ENCODE peak calls at places on chromosomes 2 and 18, in five cellular contexts. B is H7, P is endothelial cell, D is NCI-H2029, C is activated B cell treated with CpG ODN at 0.5 μM for 24 hours. V is an unnamed sample.

GRCh38 chr2:222440670-222441422 is 16.5 kb downstream of the SGPP2 start:
- DNase-seq in B (no peak), P (no peak), D (no peak), C (no peak), V (no peak)

GRCh38 chr2:230627806-230628724 is 84.6 kb upstream of the CAB39 start:
- DNase-seq in B (no peak), P (no peak), D (peak; percentile 58), C (no peak), V (no peak)

GRCh38 chr2:28317390-28317789 is 75.3 kb upstream of the FOSL2 start:
- DNase-seq in B (no peak), P (no peak), D (no peak), C (no peak), V (no peak)

GRCh38 chr2:70440621-70441020 is 113.0 kb downstream of the TGFA start:
- DNase-seq in B (no peak), P (no peak), D (no peak), C (no peak), V (no peak)

GRCh38 chr2:205678743-205679142 is 3.6 kb upstream of the NRP2 start:
- DNase-seq in B (no peak), P (no peak), D (no peak), C (no peak), V (no peak)

GRCh38 chr2:98541906-98542305 is 66.4 kb downstream of the COA5 start:
- DNase-seq in B (no peak), P (no peak), D (no peak), C (no peak), V (peak; percentile 64)

GRCh38 chr2:26172866-26173595 is at the start of gene GAREM2:
- DNase-seq in B (peak; percentile 99), P (no peak), D (no peak), C (no peak), V (no peak)

GRCh38 chr2:160294339-160294803 is 94.3 kb upstream of the ITGB6 start:
- DNase-seq in B (no peak), P (no peak), D (no peak), C (no peak), V (no peak)

GRCh38 chr2:11100976-11101375 is 54.3 kb upstream of the SLC66A3 start:
- DNase-seq in B (no peak), P (no peak), D (no peak), C (no peak), V (no peak)

GRCh38 chr2:197101519-197101918 is 175.0 kb upstream of the PGAP1 start:
- DNase-seq in B (no peak), P (no peak), D (no peak), C (no peak), V (no peak)

GRCh38 chr2:196925768-196926561 is 542 bp downstream of the PGAP1 start:
- DNase-seq in B (peak; percentile 64), P (peak; percentile 25), D (peak; percentile 11), C (peak; percentile 21), V (peak; percentile 38)

GRCh38 chr2:55751966-55752365 is 58.3 kb upstream of the PNPT1 start:
- DNase-seq in B (no peak), P (no peak), D (no peak), C (no peak), V (no peak)

GRCh38 chr18:23134780-23135678 is at the start of gene CABLES1:
- DNase-seq in B (peak; percentile 88), P (peak; percentile 64), D (peak; percentile 52), C (peak; percentile 50), V (peak; percentile 68)

GRCh38 chr18:13381907-13382682 is 163.5 kb downstream of the LDLRAD4 start:
- DNase-seq in B (no peak), P (peak; percentile 23), D (peak; percentile 87), C (no peak), V (peak; percentile 70)

GRCh38 chr2:37361416-37361815 is 17.0 kb downstream of the QPCT start:
- DNase-seq in B (no peak), P (no peak), D (no peak), C (no peak), V (no peak)

GRCh38 chr18:61471832-61472406 is 138.7 kb downstream of the CDH20 start:
- DNase-seq in B (no peak), P (no peak), D (no peak), C (no peak), V (no peak)

GRCh38 chr2:120261387-120262006 is 8.8 kb downstream of the RALB start:
- DNase-seq in B (no peak), P (no peak), D (no peak), C (no peak), V (peak; percentile 71)

GRCh38 chr2:207135801-207136457 is 29.8 kb downstream of the KLF7 start:
- DNase-seq in B (no peak), P (no peak), D (no peak), C (no peak), V (no peak)

GRCh38 chr18:28178720-28179119 is 1.8 kb upstream of the CDH2 start:
- DNase-seq in B (peak; percentile 25), P (no peak), D (no peak), C (no peak), V (no peak)

GRCh38 chr18:76922107-76922506 is 99.8 kb downstream of the ZNF236 start:
- DNase-seq in B (peak; percentile 84), P (peak; percentile 50), D (peak; percentile 5), C (peak; percentile 39), V (peak; percentile 82)

GRCh38 chr2:165450141-165450540 is 19.4 kb upstream of the CSRNP3 start:
- DNase-seq in B (no peak), P (no peak), D (no peak), C (no peak), V (no peak)

GRCh38 chr2:137969418-137969765 is 5.1 kb downstream of the HNMT start:
- DNase-seq in B (no peak), P (no peak), D (peak; percentile 85), C (no peak), V (no peak)

GRCh38 chr18:54957295-54957694 is 2.0 kb downstream of the CCDC68 start:
- DNase-seq in B (no peak), P (no peak), D (no peak), C (no peak), V (no peak)

GRCh38 chr2:191049728-191050639 is 36.0 kb upstream of the STAT1 start:
- DNase-seq in B (no peak), P (no peak), D (no peak), C (no peak), V (peak; percentile 26)

GRCh38 chr2:70556608-70557007 is 3.0 kb upstream of the TGFA start:
- DNase-seq in B (no peak), P (no peak), D (no peak), C (no peak), V (no peak)

GRCh38 chr2:233387667-233388528 is 33.6 kb downstream of the DGKD start:
- DNase-seq in B (peak; percentile 42), P (no peak), D (peak; percentile 59), C (no peak), V (no peak)

GRCh38 chr2:157684940-157685466 is 56.3 kb upstream of the ACVR1C start:
- DNase-seq in B (peak; percentile 16), P (no peak), D (no peak), C (no peak), V (no peak)

GRCh38 chr2:45681675-45682074 is 30.2 kb downstream of the PRKCE start:
- DNase-seq in B (no peak), P (no peak), D (peak; percentile 20), C (no peak), V (peak; percentile 43)

GRCh38 chr2:230909841-230910545 is 15.0 kb downstream of the GPR55 start:
- DNase-seq in B (no peak), P (no peak), D (no peak), C (no peak), V (no peak)

GRCh38 chr2:69298862-69299261 is 88.2 kb downstream of the GFPT1 start:
- DNase-seq in B (no peak), P (no peak), D (no peak), C (no peak), V (no peak)

GRCh38 chr18:66066191-66066590 is 315.4 kb downstream of the CDH7 start:
- DNase-seq in B (no peak), P (no peak), D (no peak), C (no peak), V (no peak)

GRCh38 chr2:62469114-62469513 is 36.9 kb downstream of the TMEM17 start:
- DNase-seq in B (no peak), P (no peak), D (no peak), C (no peak), V (no peak)

GRCh38 chr18:50009772-50010171 is 185.2 kb downstream of the MYO5B start:
- DNase-seq in B (peak; percentile 67), P (peak; percentile 62), D (peak; percentile 81), C (no peak), V (peak; percentile 47)

V was measured in GM13976.